ENCODE peak calls at places on chromosomes 12 and 14, in nine cellular contexts. E, X, A, K, P, G, B, V and I are unnamed samples.

GRCh38 chr14:93006484-93007128 is 83.7 kb downstream of the CHGA start:
- DNase-seq in E (no peak), X (no peak), A (no peak), K (no peak), P (no peak), G (no peak), B (no peak), V (no peak), I (no peak)

GRCh38 chr12:52020539-52021336 is 14.0 kb downstream of the TAMALIN start:
- DNase-seq in E (no peak), X (peak; percentile 76), A (peak; percentile 66), K (no peak), P (peak; percentile 75), G (no peak), B (peak; percentile 47), V (no peak), I (no peak)

GRCh38 chr14:53190938-53191337 is 37.8 kb upstream of the DDHD1 start:
- DNase-seq in E (no peak), X (no peak), A (no peak), K (no peak), P (no peak), G (no peak), B (peak; percentile 12), V (no peak), I (no peak)

GRCh38 chr14:81406863-81407262 is 6.7 kb upstream of the STON2 start:
- DNase-seq in E (no peak), X (no peak), A (no peak), K (peak; percentile 26), P (no peak), G (no peak), B (peak; percentile 1), V (peak; percentile 83), I (peak; percentile 65)

GRCh38 chr12:100959481-100959880 is 164.9 kb downstream of the ANO4 start:
- DNase-seq in E (no peak), X (no peak), A (peak; percentile 72), K (no peak), P (no peak), G (no peak), B (peak; percentile 83), V (no peak), I (no peak)

GRCh38 chr12:6076340-6076739 is 48.1 kb downstream of the VWF start:
- DNase-seq in E (no peak), X (no peak), A (no peak), K (no peak), P (no peak), G (no peak), B (no peak), V (no peak), I (no peak)

GRCh38 chr12:32864731-32865130 is 31.8 kb downstream of the PKP2 start:
- DNase-seq in E (no peak), X (no peak), A (no peak), K (no peak), P (no peak), G (no peak), B (no peak), V (no peak), I (no peak)

GRCh38 chr12:5018677-5019076 is 25.0 kb upstream of the KCNA5 start:
- DNase-seq in E (no peak), X (no peak), A (no peak), K (no peak), P (no peak), G (no peak), B (no peak), V (peak; percentile 75), I (peak; percentile 43)

GRCh38 chr14:96959992-96960391 is 162.8 kb downstream of the VRK1 start:
- DNase-seq in E (no peak), X (no peak), A (no peak), K (no peak), P (no peak), G (no peak), B (no peak), V (no peak), I (no peak)

GRCh38 chr12:25200703-25201102 is 5.7 kb downstream of the ETFRF1 start:
- DNase-seq in E (no peak), X (no peak), A (peak; percentile 16), K (no peak), P (no peak), G (no peak), B (peak; percentile 77), V (no peak), I (no peak)

DNA sequence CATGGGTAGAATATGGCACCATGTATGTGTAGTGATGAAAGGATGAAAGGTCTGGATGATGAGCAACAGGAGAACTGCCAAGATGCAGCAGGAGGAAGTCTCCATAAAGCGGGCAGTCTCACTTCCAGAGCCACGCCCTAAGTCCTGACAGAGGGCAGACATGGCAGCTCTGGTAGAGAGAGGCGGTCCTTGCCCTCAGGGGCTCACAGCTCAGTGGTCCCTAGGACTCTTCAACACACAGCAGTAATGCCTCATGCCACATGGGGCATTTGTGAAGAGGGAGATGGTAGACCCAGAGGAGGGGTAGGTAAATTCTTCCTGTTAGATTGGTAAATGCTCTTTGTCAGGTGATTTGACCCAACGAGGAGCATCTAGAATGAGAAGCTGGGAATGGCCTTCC is 1088.4 kb downstream of the BCL11B start:
- DNase-seq in E (no peak), X (no peak), A (no peak), K (no peak), P (no peak), G (no peak), B (no peak), V (no peak), I (no peak)
- H3K4me3 ChIP-seq in E (no peak overlapping the region), X (no peak overlapping the region), A (no peak overlapping the region), K (no peak overlapping the region), P (no peak overlapping the region), G (no peak overlapping the region), B (no peak overlapping the region), V (no peak overlapping the region), I (no peak overlapping the region)

DNA sequence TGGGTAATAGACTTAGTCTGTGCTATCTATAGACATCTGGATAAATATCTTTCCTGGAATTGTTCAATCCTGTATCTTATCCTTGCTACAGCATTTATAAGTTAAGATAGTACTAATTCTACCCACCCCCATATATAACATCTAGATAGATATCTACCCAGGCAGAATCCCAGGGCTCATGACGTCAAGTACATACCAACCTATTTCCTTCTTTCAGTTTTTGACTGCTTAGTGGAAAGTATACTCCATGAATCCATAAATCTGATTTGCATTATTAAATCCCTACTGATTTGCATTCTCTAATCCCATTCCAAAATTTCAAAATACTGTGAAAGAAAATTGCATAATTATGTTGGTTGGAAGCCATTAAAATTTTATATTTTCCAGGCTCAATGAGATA is 111.7 kb downstream of the KITLG start:
- DNase-seq in E (no peak), X (no peak), A (no peak), K (no peak), P (no peak), G (no peak), B (peak; percentile 8), V (no peak), I (no peak)
- TF ChIP-seq POLR2A in E (no peak), X (no peak), A (no peak), K (no peak), P (no peak), G (no peak), B (no peak), V (no peak), I (no peak)

GRCh38 chr12:53097564-53098353 is at the start of gene IGFBP6:
- DNase-seq in E (peak; percentile 77), X (peak; percentile 89), A (peak; percentile 45), K (peak; percentile 44), P (peak; percentile 65), G (no peak), B (peak; percentile 34), V (peak; percentile 45), I (no peak)

GRCh38 chr12:53096761-53097160 is 706 bp upstream of the IGFBP6 start:
- DNase-seq in E (no peak), X (no peak), A (no peak), K (no peak), P (no peak), G (no peak), B (no peak), V (no peak), I (no peak)

GRCh38 chr12:53097207-53097563 is 282 bp upstream of the IGFBP6 start:
- DNase-seq in E (no peak), X (no peak), A (peak; percentile 11), K (no peak), P (no peak), G (no peak), B (peak; percentile 35), V (no peak), I (no peak)

GRCh38 chr12:53094394-53094787 is 3.1 kb upstream of the IGFBP6 start:
- DNase-seq in E (no peak), X (no peak), A (no peak), K (no peak), P (no peak), G (no peak), B (no peak), V (no peak), I (no peak)

DNA sequence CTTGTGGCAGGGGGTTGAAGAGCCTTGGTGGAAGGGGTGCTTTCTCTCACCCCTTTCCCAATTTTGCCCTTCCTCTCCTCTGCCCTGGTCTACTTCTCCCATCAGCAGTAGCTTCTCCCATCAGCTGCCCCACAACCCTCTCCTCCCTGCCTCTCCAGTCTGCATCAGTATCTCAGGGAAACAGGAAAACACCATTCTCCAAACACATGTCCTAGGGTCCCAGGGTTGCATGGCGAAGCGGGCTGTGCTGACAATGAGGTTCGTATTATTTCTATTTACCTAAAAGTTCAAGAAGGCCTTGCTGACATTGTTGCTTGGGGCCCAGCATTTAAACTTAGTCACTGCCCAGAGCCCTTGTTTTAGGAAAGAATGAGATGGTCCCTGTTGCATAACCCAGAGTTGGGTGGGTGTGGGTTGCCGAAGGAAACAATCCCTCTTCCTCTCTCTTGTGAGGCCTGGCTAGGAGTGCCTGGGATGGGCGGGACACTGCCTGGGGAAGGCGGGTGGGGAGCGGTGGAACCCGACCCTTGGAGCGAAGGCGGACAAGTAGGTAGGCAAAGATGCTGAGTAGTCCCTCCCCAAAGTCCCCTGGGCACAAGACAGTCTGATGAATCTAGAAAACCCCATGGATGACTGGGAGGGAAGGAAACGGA is 1.3 kb upstream of the IGFBP6 start:
- DNase-seq in E (peak; percentile 87), X (peak; percentile 88), A (no peak), K (peak; percentile 65), P (no peak), G (no peak), B (peak; percentile 65), V (peak; percentile 50), I (peak; percentile 85)
- H3K4me3 ChIP-seq in E (peak overlapping the region; percentile 80), X (peak overlapping the region; percentile 69), A (no peak overlapping the region), K (no peak overlapping the region), P (no peak overlapping the region), G (no peak overlapping the region), B (no peak overlapping the region), V (peak overlapping the region; percentile 69), I (no peak overlapping the region)

DNA sequence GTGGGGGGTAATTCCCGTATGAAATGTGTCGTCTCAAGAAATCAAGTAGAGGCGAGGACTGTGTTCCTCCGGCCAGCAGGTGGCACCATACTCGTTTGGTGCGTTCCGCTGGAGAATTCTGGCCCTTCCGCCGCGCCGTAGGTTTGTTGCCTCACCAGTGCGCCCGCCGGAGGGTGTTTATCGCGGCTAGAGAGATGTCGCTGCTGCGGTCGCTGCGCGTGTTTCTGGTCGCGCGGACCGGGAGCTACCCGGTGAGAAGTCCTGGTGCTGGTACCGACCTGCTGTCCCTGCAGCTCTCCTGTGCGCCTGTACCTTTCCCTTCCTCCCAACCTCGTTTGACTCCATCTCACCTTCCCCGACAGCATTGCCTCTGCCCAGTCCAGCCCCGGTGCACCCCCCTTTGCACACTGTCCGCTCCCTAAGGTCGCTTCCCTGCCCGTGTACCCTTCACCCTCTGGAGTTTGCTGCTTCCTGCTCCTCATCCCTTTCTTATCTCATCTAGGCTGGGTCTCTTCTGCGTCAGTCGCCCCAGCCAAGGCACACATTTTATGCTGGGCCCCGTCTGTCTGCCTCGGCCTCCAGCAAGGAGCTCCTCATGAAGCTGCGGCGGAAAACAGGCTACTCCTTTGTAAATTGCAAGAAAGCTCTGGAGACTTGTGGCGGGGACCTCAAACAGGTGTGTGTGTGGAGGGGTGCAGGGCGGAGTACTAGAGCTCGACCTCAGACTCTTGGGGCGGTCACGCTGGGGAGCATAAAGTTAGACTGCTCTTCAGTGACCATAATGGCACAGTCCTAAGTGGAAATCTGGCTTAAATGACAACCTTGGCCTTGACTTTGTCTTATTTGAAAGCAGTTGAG is at the start of gene TSFM:
- DNase-seq in E (peak; percentile 95), X (peak; percentile 98), A (peak; percentile 93), K (peak; percentile 96), P (peak; percentile 81), G (peak; percentile 68), B (peak; percentile 93), V (peak; percentile 93), I (peak; percentile 94)
- TF ChIP-seq POLR2A in E (peak; percentile 54), X (peak; percentile 60), A (peak; percentile 82), K (no peak), P (peak; percentile 83), G (peak; percentile 96), B (peak; percentile 61), V (peak; percentile 55), I (no peak)